ENCODE peak calls at places on chromosomes 6 and 20, in four cellular contexts. One of them, this sample, is unnamed.

GRCh38 chr6:3661390-3661789 is 90.1 kb downstream of the PXDC1 start:
- DNase-seq in HCT116: no peak
- DNase-seq in esophagus muscularis mucosa: peak; percentile 70
- DNase-seq in endothelial cell of umbilical vein: no peak
- DNase-seq in this sample: no peak

GRCh38 chr6:169726049-169726400 is 1.7 kb upstream of the PHF10 start:
- DNase-seq in HCT116: no peak
- DNase-seq in esophagus muscularis mucosa: no peak
- DNase-seq in endothelial cell of umbilical vein: no peak
- DNase-seq in this sample: no peak

GRCh38 chr6:45344900-45345299 is 16.8 kb downstream of the RUNX2 start:
- DNase-seq in HCT116: no peak
- DNase-seq in esophagus muscularis mucosa: no peak
- DNase-seq in endothelial cell of umbilical vein: no peak
- DNase-seq in this sample: no peak

GRCh38 chr6:74879234-74879633 is 326.6 kb downstream of the COL12A1 start:
- DNase-seq in HCT116: no peak
- DNase-seq in esophagus muscularis mucosa: no peak
- DNase-seq in endothelial cell of umbilical vein: no peak
- DNase-seq in this sample: no peak

GRCh38 chr6:37279366-37280134 is 21.6 kb upstream of the TMEM217 start:
- DNase-seq in HCT116: no peak
- DNase-seq in esophagus muscularis mucosa: no peak
- DNase-seq in endothelial cell of umbilical vein: no peak
- DNase-seq in this sample: no peak

GRCh38 chr6:56087421-56087820 is 160.0 kb downstream of the COL21A1 start:
- DNase-seq in HCT116: no peak
- DNase-seq in esophagus muscularis mucosa: no peak
- DNase-seq in endothelial cell of umbilical vein: peak; percentile 86
- DNase-seq in this sample: no peak

GRCh38 chr6:42260972-42261371 is 43.3 kb upstream of the MRPS10 start:
- DNase-seq in HCT116: no peak
- DNase-seq in esophagus muscularis mucosa: no peak
- DNase-seq in endothelial cell of umbilical vein: no peak
- DNase-seq in this sample: no peak

GRCh38 chr6:31131595-31131994 is 7.3 kb downstream of the PSORS1C2 start:
- DNase-seq in HCT116: no peak
- DNase-seq in esophagus muscularis mucosa: no peak
- DNase-seq in endothelial cell of umbilical vein: no peak
- DNase-seq in this sample: no peak

GRCh38 chr6:156423829-156424228 is 353.3 kb upstream of the ARID1B start:
- DNase-seq in HCT116: no peak
- DNase-seq in esophagus muscularis mucosa: peak; percentile 86
- DNase-seq in endothelial cell of umbilical vein: no peak
- DNase-seq in this sample: no peak

GRCh38 chr6:135128268-135128914 is 52.7 kb upstream of the MYB start:
- DNase-seq in HCT116: no peak
- DNase-seq in esophagus muscularis mucosa: no peak
- DNase-seq in endothelial cell of umbilical vein: peak; percentile 12
- DNase-seq in this sample: no peak
- H3K4me1 ChIP-seq in HCT116: no peaks in the 10 kb centered on the region
- H3K4me1 ChIP-seq in esophagus muscularis mucosa: no peaks in the 10 kb centered on the region
- H3K4me1 ChIP-seq in endothelial cell of umbilical vein: no peaks in the 10 kb centered on the region
- H3K4me1 ChIP-seq in this sample: no peaks in the 10 kb centered on the region

DNA sequence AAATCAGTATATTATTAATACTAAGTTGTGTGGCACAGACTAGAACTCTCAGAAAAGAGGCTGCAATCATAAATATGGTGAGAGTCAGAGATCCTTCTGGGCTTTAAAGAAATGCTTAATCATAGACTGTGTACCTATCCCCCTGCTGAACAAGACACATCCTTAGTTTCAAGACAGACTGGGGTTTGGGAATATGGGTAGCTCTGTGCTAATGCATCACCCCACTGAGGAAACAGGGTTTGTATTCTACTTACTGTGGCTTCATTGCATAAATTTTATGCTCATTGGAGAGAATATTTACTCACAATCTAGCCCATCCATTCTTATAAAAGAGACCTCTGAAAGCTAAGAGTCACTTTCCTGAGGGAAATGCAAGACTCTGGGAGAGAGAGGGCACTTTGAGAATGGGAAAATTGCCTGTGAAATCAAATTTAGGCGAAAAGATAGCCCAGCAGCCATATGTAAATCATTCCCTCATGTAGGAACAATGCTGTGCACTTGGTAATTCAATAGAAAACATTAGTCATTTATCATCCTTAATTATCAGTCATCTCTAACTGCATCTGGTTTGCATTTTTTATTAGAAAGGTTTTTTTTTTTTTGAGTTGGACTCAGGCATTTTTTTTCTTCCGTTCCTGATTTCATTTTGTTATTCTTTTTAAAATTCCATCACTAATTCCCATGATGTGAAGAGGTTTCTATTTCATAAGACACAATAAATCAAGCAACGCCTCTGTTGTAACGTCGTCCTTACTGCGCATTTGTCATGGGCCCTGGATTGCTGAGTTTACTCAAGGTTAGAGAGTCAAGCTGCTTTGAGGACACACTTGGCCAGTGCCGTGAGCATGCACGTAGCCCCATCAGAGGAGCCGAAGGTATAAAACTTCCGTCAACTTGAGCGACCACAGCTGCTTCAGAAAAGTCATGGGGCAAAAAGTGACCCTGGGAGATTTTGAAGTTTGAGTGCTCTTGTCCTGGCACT is 91.8 kb downstream of the TRMT11 start:
- DNase-seq in HCT116: no peak
- DNase-seq in esophagus muscularis mucosa: peak; percentile 92
- DNase-seq in endothelial cell of umbilical vein: no peak
- DNase-seq in this sample: peak; percentile 20
- TF ChIP-seq POLR2AphosphoS5 in HCT116: no peak
- TF ChIP-seq POLR2AphosphoS5 in esophagus muscularis mucosa: peak; percentile 51
- TF ChIP-seq POLR2AphosphoS5 in endothelial cell of umbilical vein: no peak
- TF ChIP-seq POLR2AphosphoS5 in this sample: peak; percentile 49

DNA sequence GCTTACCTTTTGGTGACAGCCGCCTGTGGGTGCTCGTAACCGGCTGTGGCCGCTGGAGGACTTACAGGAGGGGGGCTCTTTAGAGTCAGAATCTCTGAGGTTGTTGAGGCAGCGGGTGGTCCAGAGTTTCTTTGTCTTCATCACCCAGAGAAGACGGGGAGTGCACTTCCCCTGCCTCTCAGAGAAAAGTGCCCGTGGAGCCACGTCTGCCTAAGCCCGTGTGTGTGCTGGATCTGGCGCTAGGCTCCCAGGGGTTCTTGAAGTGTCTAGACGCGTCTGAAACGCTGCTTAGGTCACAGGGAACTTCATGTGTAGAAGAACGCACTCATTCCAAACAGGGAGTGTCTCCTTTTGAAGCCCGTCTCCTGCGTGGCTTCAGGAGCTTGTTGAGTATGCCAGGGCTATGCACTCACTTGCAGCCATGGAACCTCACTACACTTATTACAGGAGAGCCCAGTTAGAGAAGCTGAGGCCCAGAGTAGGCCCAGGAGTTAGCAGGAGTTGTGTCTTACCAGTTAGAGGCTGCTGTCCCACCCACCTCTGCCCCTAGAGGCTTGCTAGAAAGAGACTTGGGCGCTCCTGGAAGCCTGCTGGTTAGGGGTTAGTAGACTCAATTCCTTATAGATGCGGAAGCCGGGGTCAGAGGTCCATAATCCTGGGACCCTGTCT is 1.3 kb downstream of the LSM14B start:
- DNase-seq in HCT116: no peak
- DNase-seq in esophagus muscularis mucosa: no peak
- DNase-seq in endothelial cell of umbilical vein: peak; percentile 28
- DNase-seq in this sample: no peak
- TF ChIP-seq CTCF in HCT116: no peak
- TF ChIP-seq CTCF in esophagus muscularis mucosa: no peak
- TF ChIP-seq CTCF in endothelial cell of umbilical vein: peak; percentile 15
- TF ChIP-seq CTCF in this sample: no peak

GRCh38 chr6:158064725-158065251 is 83.1 kb downstream of the SYNJ2 start:
- DNase-seq in HCT116: no peak
- DNase-seq in esophagus muscularis mucosa: no peak
- DNase-seq in endothelial cell of umbilical vein: no peak
- DNase-seq in this sample: no peak
- H3K4me1 ChIP-seq in HCT116: peaks cover 51% of the 10 kb centered on the region
- H3K4me1 ChIP-seq in esophagus muscularis mucosa: peaks cover 31% of the 10 kb centered on the region
- H3K4me1 ChIP-seq in endothelial cell of umbilical vein: peaks cover 48% of the 10 kb centered on the region
- H3K4me1 ChIP-seq in this sample: peaks cover 12% of the 10 kb centered on the region

DNA sequence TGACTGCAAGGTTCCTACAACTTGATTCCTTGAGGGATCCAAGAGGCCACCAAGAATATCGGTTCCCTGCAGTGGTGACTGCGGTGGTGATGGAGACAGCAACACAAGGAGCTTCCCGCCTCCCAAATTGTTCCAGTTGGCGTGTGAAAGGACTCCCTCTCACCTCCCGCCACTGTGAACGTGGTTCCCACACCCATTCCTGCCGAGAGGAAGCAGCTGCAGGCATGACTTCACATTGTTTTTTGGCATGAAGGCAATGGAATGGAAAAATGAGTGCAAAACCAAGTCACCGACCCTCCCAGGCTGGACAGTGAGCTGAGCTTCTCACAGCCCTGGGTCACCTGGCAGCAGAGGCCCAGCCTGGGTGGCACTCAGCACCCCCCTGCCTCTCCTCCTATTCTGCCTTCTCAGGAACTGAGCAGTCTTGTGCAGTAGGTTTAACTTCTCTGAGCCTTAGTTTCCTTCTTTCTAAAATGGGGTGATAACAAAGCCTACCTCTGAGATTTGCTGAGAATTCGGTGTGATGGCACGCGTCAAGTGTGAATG is 75.0 kb downstream of the CNKSR3 start:
- DNase-seq in HCT116: no peak
- DNase-seq in esophagus muscularis mucosa: no peak
- DNase-seq in endothelial cell of umbilical vein: peak; percentile 73
- DNase-seq in this sample: no peak
- TF ChIP-seq POLR2AphosphoS5 in HCT116: no peak
- TF ChIP-seq POLR2AphosphoS5 in esophagus muscularis mucosa: peak; percentile 40
- TF ChIP-seq POLR2AphosphoS5 in endothelial cell of umbilical vein: no peak
- TF ChIP-seq POLR2AphosphoS5 in this sample: no peak

DNA sequence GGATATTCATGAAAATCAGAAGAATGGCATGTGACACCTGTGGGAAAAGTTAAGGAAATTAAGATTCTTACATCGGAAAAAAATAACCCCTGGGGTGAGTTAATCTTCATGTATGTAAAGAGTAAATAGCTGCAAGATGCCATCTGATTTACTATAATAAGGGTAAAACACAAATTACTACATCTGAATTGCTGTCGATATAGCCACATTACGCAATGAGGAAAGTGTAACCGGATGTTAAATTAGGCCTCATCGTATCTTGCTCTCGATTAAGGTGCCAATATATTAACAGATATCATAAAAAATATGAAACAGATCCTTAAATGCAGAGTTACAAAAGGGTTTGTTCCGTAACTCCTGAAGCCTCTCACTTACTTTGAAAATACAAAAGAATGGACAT is 87.4 kb upstream of the ID4 start:
- DNase-seq in HCT116: no peak
- DNase-seq in esophagus muscularis mucosa: no peak
- DNase-seq in endothelial cell of umbilical vein: no peak
- DNase-seq in this sample: no peak
- TF ChIP-seq CTCF in HCT116: no peak
- TF ChIP-seq CTCF in esophagus muscularis mucosa: no peak
- TF ChIP-seq CTCF in endothelial cell of umbilical vein: no peak
- TF ChIP-seq CTCF in this sample: no peak

GRCh38 chr6:148866657-148867268 is 119.9 kb downstream of the UST start:
- DNase-seq in HCT116: no peak
- DNase-seq in esophagus muscularis mucosa: no peak
- DNase-seq in endothelial cell of umbilical vein: no peak
- DNase-seq in this sample: no peak
- H3K4me1 ChIP-seq in HCT116: peaks cover 20% of the 10 kb centered on the region
- H3K4me1 ChIP-seq in esophagus muscularis mucosa: peaks cover 29% of the 10 kb centered on the region
- H3K4me1 ChIP-seq in endothelial cell of umbilical vein: no peaks in the 10 kb centered on the region
- H3K4me1 ChIP-seq in this sample: no peaks in the 10 kb centered on the region

GRCh38 chr20:23420943-23421925 is at the start of gene NAPB:
- DNase-seq in HCT116: peak; percentile 78
- DNase-seq in esophagus muscularis mucosa: peak; percentile 98
- DNase-seq in endothelial cell of umbilical vein: peak; percentile 93
- DNase-seq in this sample: peak; percentile 84
- TF ChIP-seq POLR2AphosphoS5 in HCT116: peak; percentile 88
- TF ChIP-seq POLR2AphosphoS5 in esophagus muscularis mucosa: peak; percentile 98
- TF ChIP-seq POLR2AphosphoS5 in endothelial cell of umbilical vein: peak; percentile 91
- TF ChIP-seq POLR2AphosphoS5 in this sample: peak; percentile 86

GRCh38 chr6:7142228-7142801 is 34.6 kb downstream of the RREB1 start:
- DNase-seq in HCT116: no peak
- DNase-seq in esophagus muscularis mucosa: no peak
- DNase-seq in endothelial cell of umbilical vein: no peak
- DNase-seq in this sample: no peak

GRCh38 chr6:7145269-7146078 is 37.7 kb downstream of the RREB1 start:
- DNase-seq in HCT116: no peak
- DNase-seq in esophagus muscularis mucosa: no peak
- DNase-seq in endothelial cell of umbilical vein: no peak
- DNase-seq in this sample: no peak

GRCh38 chr6:7140631-7141366 is 33.0 kb downstream of the RREB1 start:
- DNase-seq in HCT116: peak; percentile 36
- DNase-seq in esophagus muscularis mucosa: peak; percentile 99
- DNase-seq in endothelial cell of umbilical vein: peak; percentile 73
- DNase-seq in this sample: peak; percentile 86

GRCh38 chr6:7144810-7145209 is 37.0 kb downstream of the RREB1 start:
- DNase-seq in HCT116: no peak
- DNase-seq in esophagus muscularis mucosa: no peak
- DNase-seq in endothelial cell of umbilical vein: no peak
- DNase-seq in this sample: no peak

DNA sequence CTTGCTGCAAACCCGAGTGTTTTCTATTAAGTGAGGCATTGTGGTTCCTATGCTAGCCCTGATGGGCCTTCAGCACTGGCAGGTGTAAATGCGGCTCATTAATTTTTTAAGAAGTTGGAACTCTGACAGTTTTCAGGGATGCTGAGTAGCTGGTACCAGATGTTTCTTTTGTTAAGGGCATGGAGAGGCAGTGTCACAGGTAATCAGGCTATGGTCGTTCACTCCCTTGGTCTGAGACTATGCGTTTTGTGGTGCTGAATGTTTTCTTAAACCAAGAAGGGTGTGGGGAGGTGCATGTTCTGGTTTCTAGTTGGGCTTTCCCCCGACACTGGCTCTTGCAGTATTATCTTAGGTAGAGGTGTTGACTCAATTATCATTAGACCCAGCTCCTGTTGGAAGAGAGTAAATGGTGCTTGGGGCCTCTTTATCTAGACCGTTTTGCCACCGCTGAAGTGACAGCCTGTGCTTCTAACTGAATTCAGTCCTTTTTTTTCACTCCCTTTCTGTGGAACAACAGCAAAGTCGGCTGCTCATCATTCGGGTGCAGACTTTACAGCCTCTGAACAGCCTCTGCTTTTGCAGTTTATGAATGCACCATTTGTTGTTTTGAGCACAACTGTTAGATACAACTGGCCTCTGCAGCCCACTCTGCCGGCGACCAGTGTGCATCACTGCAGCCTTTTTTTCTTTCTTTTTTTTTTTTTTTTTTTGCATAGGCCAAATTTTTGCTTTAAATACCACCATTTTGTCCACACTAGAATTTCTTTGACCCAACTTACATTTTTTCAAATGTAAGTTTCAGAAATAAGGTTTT is 35.6 kb downstream of the RREB1 start:
- DNase-seq in HCT116: no peak
- DNase-seq in esophagus muscularis mucosa: no peak
- DNase-seq in endothelial cell of umbilical vein: no peak
- DNase-seq in this sample: no peak
- TF ChIP-seq CTCF in HCT116: no peak
- TF ChIP-seq CTCF in esophagus muscularis mucosa: no peak
- TF ChIP-seq CTCF in endothelial cell of umbilical vein: no peak
- TF ChIP-seq CTCF in this sample: no peak